ENCODE peak calls at places on chromosomes 12 and 14, in six cellular contexts. P is C1 segment of cervical spinal cord; X is stimulated activated CD8-positive, alpha-beta memory T cell treated with anti-CD3 and anti-CD28 coated beads, Interleukin-4, amount 100 ng/mL, for 1 hour; T is ELF-1; V is stomach; D is activated naive CD8-positive, alpha-beta T cell treated with anti-CD3 and anti-CD28 coated beads, Interleukin-2, amount 50 U/mL, for 24 hours. B is an unnamed sample.

GRCh38 chr14:60618200-60618599 is 31.1 kb downstream of the SIX1 start:
- DNase-seq in P (no peak), D (no peak), T (no peak), X (no peak), V (peak), B (no peak)

GRCh38 chr12:114636723-114637480 is 47.1 kb downstream of the TBX3 start:
- DNase-seq in X (no peak), P (no peak), T (peak), D (no peak), V (no peak), B (no peak)

GRCh38 chr12:95605875-95606274 is 54.6 kb upstream of the USP44 start:
- DNase-seq in X (no peak), V (no peak), D (no peak), P (no peak), T (no peak), B (no peak)

GRCh38 chr14:69004731-69005431 is 25.8 kb upstream of the ACTN1 start:
- DNase-seq in X (no peak), P (no peak), V (no peak), D (no peak), T (no peak), B (no peak)

GRCh38 chr12:7433276-7433822 is 10.6 kb downstream of the CD163L1 start:
- DNase-seq in V (no peak), T (no peak), P (no peak), D (no peak), X (no peak), B (no peak)

GRCh38 chr12:120474092-120474960 is 4.8 kb upstream of the SRSF9 start:
- DNase-seq in X (no peak), P (no peak), T (peak), V (no peak), D (no peak), B (peak)

GRCh38 chr12:67472551-67472950 is 176.0 kb upstream of the DYRK2 start:
- DNase-seq in X (no peak), D (no peak), P (peak), T (no peak), V (no peak), B (no peak)

GRCh38 chr14:84961637-84962036 is 568.3 kb upstream of the FLRT2 start:
- DNase-seq in T (no peak), D (no peak), P (no peak), V (no peak), X (no peak), B (no peak)

GRCh38 chr14:47919334-47919846 is 244.0 kb upstream of the MDGA2 start:
- DNase-seq in D (no peak), P (no peak), V (no peak), T (no peak), X (no peak), B (no peak)

GRCh38 chr14:36301159-36301558 is 19.3 kb downstream of the MBIP start:
- DNase-seq in D (no peak), V (peak), T (no peak), P (no peak), X (no peak), B (no peak)

GRCh38 chr12:75984577-75985182 is 46.9 kb downstream of the PHLDA1 start:
- DNase-seq in V (no peak), T (no peak), D (no peak), X (no peak), P (no peak), B (no peak)

GRCh38 chr12:74015118-74015517 is 522.5 kb upstream of the ATXN7L3B start:
- DNase-seq in T (no peak), X (no peak), P (no peak), V (no peak), D (no peak), B (no peak)

GRCh38 chr12:109052415-109053323 is at the start of gene USP30:
- DNase-seq in P (peak), V (peak), T (peak), D (peak), X (peak), B (peak)

GRCh38 chr14:30974628-30975027 is 50.8 kb upstream of the AP4S1 start:
- DNase-seq in V (no peak), X (no peak), D (no peak), P (no peak), T (no peak), B (peak)

GRCh38 chr12:99824900-99825562 is 159.7 kb downstream of the ANKS1B start:
- DNase-seq in D (no peak), X (no peak), V (no peak), T (no peak), P (no peak), B (no peak)

GRCh38 chr12:51744235-51744634 is 104.3 kb downstream of the FIGNL2 start:
- DNase-seq in X (no peak), D (no peak), V (no peak), P (no peak), T (no peak), B (no peak)

GRCh38 chr12:9064201-9064814 is 51.4 kb downstream of the A2M start:
- DNase-seq in P (peak), T (peak), V (peak), D (peak), X (peak), B (no peak)

GRCh38 chr14:96284430-96284829 is 28.4 kb downstream of the BDKRB1 start:
- DNase-seq in X (no peak), V (no peak), T (no peak), D (no peak), P (no peak), B (no peak)